ENCODE peak calls at places on chromosome 21, in eight cellular contexts. P is endodermal cell, R is pulmonary artery endothelial cell, K is NCI-H1092, J is suprapubic skin, T is GM04503, I is A172, F is hippocampal formation. M is an unnamed sample.

GRCh38 chr21:25385912-25386474 is 221.3 kb downstream of the MRPL39 start:
- DNase-seq in P (peak), R (no peak), K (peak), J (no peak), T (no peak), I (peak), F (no peak), M (peak)

GRCh38 chr21:26852422-26852821 is 7.2 kb upstream of the ADAMTS1 start:
- DNase-seq in P (no peak), R (no peak), K (no peak), J (no peak), T (no peak), I (no peak), F (no peak), M (no peak)

GRCh38 chr21:16145479-16145878 is 415.7 kb downstream of the USP25 start:
- DNase-seq in P (no peak), R (no peak), K (no peak), J (no peak), T (no peak), I (no peak), F (no peak), M (no peak)

GRCh38 chr21:46603228-46603627 is 1.7 kb downstream of the S100B start:
- DNase-seq in P (peak), R (no peak), K (no peak), J (no peak), T (no peak), I (no peak), F (peak), M (peak)

GRCh38 chr21:30227633-30228404 is 11.9 kb upstream of the CLDN8 start:
- DNase-seq in P (no peak), R (no peak), K (no peak), J (no peak), T (peak), I (peak), F (no peak), M (no peak)

GRCh38 chr21:29359718-29360117 is 61.0 kb downstream of the BACH1 start:
- DNase-seq in P (no peak), R (no peak), K (no peak), J (no peak), T (no peak), I (no peak), F (no peak), M (no peak)

GRCh38 chr21:42220138-42220701 is 1.3 kb downstream of the ABCG1 start:
- DNase-seq in P (peak), R (peak), K (peak), J (peak), T (no peak), I (peak), F (peak), M (peak)

GRCh38 chr21:46191257-46191685 is 7.0 kb upstream of the SPATC1L start:
- DNase-seq in P (no peak), R (no peak), K (no peak), J (peak), T (peak), I (peak), F (no peak), M (no peak)

GRCh38 chr21:14520535-14520934 is 25.6 kb downstream of the SAMSN1 start:
- DNase-seq in P (no peak), R (no peak), K (no peak), J (no peak), T (no peak), I (no peak), F (no peak), M (no peak)

GRCh38 chr21:34166468-34166867 is 93.1 kb downstream of the MRPS6 start:
- DNase-seq in P (no peak), R (no peak), K (no peak), J (no peak), T (no peak), I (peak), F (no peak), M (peak)

GRCh38 chr21:26965567-26966359 is 1.1 kb downstream of the ADAMTS5 start:
- DNase-seq in P (peak), R (no peak), K (no peak), J (peak), T (no peak), I (no peak), F (no peak), M (peak)

GRCh38 chr21:39033878-39034589 is 149.2 kb downstream of the PSMG1 start:
- DNase-seq in P (no peak), R (no peak), K (no peak), J (no peak), T (no peak), I (no peak), F (no peak), M (no peak)

GRCh38 chr21:42496839-42497202 is 797 bp upstream of the RSPH1 start:
- DNase-seq in P (peak), R (no peak), K (no peak), J (peak), T (no peak), I (no peak), F (no peak), M (no peak)

GRCh38 chr21:42195378-42196031 is 23.4 kb upstream of the ABCG1 start:
- DNase-seq in P (no peak), R (no peak), K (no peak), J (no peak), T (no peak), I (no peak), F (no peak), M (no peak)

GRCh38 chr21:28971171-28971570 is 21.5 kb downstream of the LTN1 start:
- DNase-seq in P (no peak), R (no peak), K (no peak), J (no peak), T (no peak), I (no peak), F (no peak), M (peak)

GRCh38 chr21:40053007-40053406 is 185.8 kb downstream of the PCP4 start:
- DNase-seq in P (no peak), R (no peak), K (peak), J (no peak), T (no peak), I (no peak), F (no peak), M (no peak)

GRCh38 chr21:44643911-44644310 is 2.3 kb upstream of the KRTAP10-11 start:
- DNase-seq in P (peak), R (no peak), K (no peak), J (no peak), T (no peak), I (no peak), F (no peak), M (no peak)

GRCh38 chr21:14987370-14988170 is 77.2 kb downstream of the NRIP1 start:
- DNase-seq in P (peak), R (no peak), K (no peak), J (no peak), T (no peak), I (no peak), F (no peak), M (peak)

GRCh38 chr21:40923361-40923760 is 76.4 kb upstream of the DSCAM start:
- DNase-seq in P (no peak), R (no peak), K (no peak), J (no peak), T (no peak), I (no peak), F (no peak), M (no peak)

GRCh38 chr21:38293765-38294164 is 37.0 kb downstream of the KCNJ15 start:
- DNase-seq in P (no peak), R (no peak), K (no peak), J (no peak), T (no peak), I (no peak), F (no peak), M (no peak)

GRCh38 chr21:18298228-18298627 is 53.6 kb downstream of the CHODL start:
- DNase-seq in P (peak), R (no peak), K (no peak), J (no peak), T (no peak), I (no peak), F (no peak), M (peak)

GRCh38 chr21:30831194-30831765 is 1.7 kb upstream of the KRTAP7-1 start:
- DNase-seq in P (peak), R (no peak), K (no peak), J (no peak), T (no peak), I (peak), F (no peak), M (peak)

GRCh38 chr21:42117229-42118048 is 46.3 kb downstream of the UMODL1 start:
- DNase-seq in P (peak), R (no peak), K (peak), J (no peak), T (peak), I (peak), F (peak), M (peak)

GRCh38 chr21:21971384-21971783 is 973.2 kb downstream of the NCAM2 start:
- DNase-seq in P (no peak), R (no peak), K (no peak), J (no peak), T (no peak), I (no peak), F (no peak), M (no peak)

GRCh38 chr21:25901580-25901979 is 166.8 kb downstream of the GABPA start:
- DNase-seq in P (no peak), R (no peak), K (no peak), J (no peak), T (no peak), I (no peak), F (no peak), M (no peak)

GRCh38 chr21:45551316-45551715 is 9.1 kb upstream of the SLC19A1 start:
- DNase-seq in P (peak), R (peak), K (no peak), J (peak), T (peak), I (peak), F (no peak), M (no peak)

GRCh38 chr21:43639470-43640178 is 19.7 kb downstream of the HSF2BP start:
- DNase-seq in P (no peak), R (no peak), K (no peak), J (no peak), T (peak), I (no peak), F (no peak), M (no peak)

GRCh38 chr21:33816148-33816547 is 99.5 kb downstream of the ATP5PO start:
- DNase-seq in P (no peak), R (no peak), K (no peak), J (no peak), T (no peak), I (no peak), F (no peak), M (no peak)

GRCh38 chr21:44263768-44264167 is 2.1 kb upstream of the DNMT3L start:
- DNase-seq in P (no peak), R (no peak), K (no peak), J (no peak), T (no peak), I (no peak), F (no peak), M (peak)